ENCODE peak calls at places on chromosomes 16 and 17, in five cellular contexts. D, A, F, T and H are unnamed samples.

GRCh38 chr17:50060951-50061712 is 5.2 kb downstream of the ITGA3 start:
- DNase-seq in D (no peak), A (no peak), F (no peak), T (peak; percentile 92), H (no peak)

GRCh38 chr17:40089085-40089895 is 11.1 kb downstream of the NR1D1 start:
- DNase-seq in D (no peak), A (no peak), F (no peak), T (no peak), H (no peak)

GRCh38 chr16:81711609-81712329 is 67.3 kb upstream of the PLCG2 start:
- DNase-seq in D (no peak), A (no peak), F (no peak), T (no peak), H (no peak)

GRCh38 chr16:31502981-31503380 is 5.2 kb downstream of the RUSF1 start:
- DNase-seq in D (no peak), A (no peak), F (no peak), T (no peak), H (no peak)

GRCh38 chr17:1972429-1973160 is 52.5 kb downstream of the RTN4RL1 start:
- DNase-seq in D (peak; percentile 36), A (no peak), F (no peak), T (peak; percentile 77), H (no peak)

GRCh38 chr16:89005201-89006035 is 28.4 kb upstream of the CBFA2T3 start:
- DNase-seq in D (no peak), A (no peak), F (no peak), T (no peak), H (no peak)

GRCh38 chr16:46947900-46948547 is 25.4 kb downstream of the DNAJA2 start:
- DNase-seq in D (peak; percentile 18), A (peak; percentile 38), F (no peak), T (no peak), H (no peak)

GRCh38 chr16:11134722-11135121 is 121.3 kb downstream of the SOCS1 start:
- DNase-seq in D (no peak), A (no peak), F (no peak), T (no peak), H (no peak)

GRCh38 chr17:7838291-7839075 is 4.5 kb downstream of the KDM6B start:
- DNase-seq in D (no peak), A (peak; percentile 62), F (peak; percentile 43), T (no peak), H (no peak)

GRCh38 chr17:38709864-38710602 is 5.0 kb downstream of the MLLT6 start:
- DNase-seq in D (no peak), A (no peak), F (no peak), T (no peak), H (no peak)

GRCh38 chr17:38709104-38709820 is 4.2 kb downstream of the MLLT6 start:
- DNase-seq in D (no peak), A (no peak), F (no peak), T (no peak), H (no peak)

GRCh38 chr17:38711792-38712571 is 6.9 kb downstream of the MLLT6 start:
- DNase-seq in D (no peak), A (no peak), F (no peak), T (no peak), H (no peak)

GRCh38 chr17:38710985-38711384 is 5.9 kb downstream of the MLLT6 start:
- DNase-seq in D (no peak), A (no peak), F (no peak), T (no peak), H (no peak)

GRCh38 chr17:38710603-38710962 is 5.5 kb downstream of the MLLT6 start:
- DNase-seq in D (no peak), A (no peak), F (no peak), T (no peak), H (no peak)
- H3K36me3 ChIP-seq in D (peaks cover 80% of the 10 kb centered on the region), A (peaks cover 87% of the 10 kb centered on the region), F (peaks cover 74% of the 10 kb centered on the region), T (peaks cover 59% of the 10 kb centered on the region), H (peaks cover 66% of the 10 kb centered on the region)

GRCh38 chr16:74844041-74844826 is 69.6 kb upstream of the FA2H start:
- DNase-seq in D (no peak), A (no peak), F (no peak), T (no peak), H (no peak)
- H3K36me3 ChIP-seq in D (no peaks in the 10 kb centered on the region), A (no peaks in the 10 kb centered on the region), F (no peaks in the 10 kb centered on the region), T (no peaks in the 10 kb centered on the region), H (no peaks in the 10 kb centered on the region)

GRCh38 chr16:70494777-70495176 is 28.6 kb downstream of the COG4 start:
- DNase-seq in D (no peak), A (no peak), F (no peak), T (no peak), H (no peak)

GRCh38 chr16:70484867-70485266 is 30.5 kb downstream of the FCSK start:
- DNase-seq in D (no peak), A (no peak), F (no peak), T (no peak), H (no peak)

GRCh38 chr16:70493863-70494770 is 29.2 kb downstream of the COG4 start:
- DNase-seq in D (no peak), A (no peak), F (no peak), T (no peak), H (no peak)

GRCh38 chr16:70495425-70496182 is 27.8 kb downstream of the COG4 start:
- DNase-seq in D (no peak), A (no peak), F (no peak), T (no peak), H (no peak)

GRCh38 chr16:70490261-70490660 is 33.1 kb downstream of the COG4 start:
- DNase-seq in D (no peak), A (no peak), F (no peak), T (no peak), H (no peak)
- H3K36me3 ChIP-seq in D (peaks cover 94% of the 10 kb centered on the region), A (peaks cover 28% of the 10 kb centered on the region), F (peaks cover 34% of the 10 kb centered on the region), T (peaks cover 67% of the 10 kb centered on the region), H (peaks cover 30% of the 10 kb centered on the region)

DNA sequence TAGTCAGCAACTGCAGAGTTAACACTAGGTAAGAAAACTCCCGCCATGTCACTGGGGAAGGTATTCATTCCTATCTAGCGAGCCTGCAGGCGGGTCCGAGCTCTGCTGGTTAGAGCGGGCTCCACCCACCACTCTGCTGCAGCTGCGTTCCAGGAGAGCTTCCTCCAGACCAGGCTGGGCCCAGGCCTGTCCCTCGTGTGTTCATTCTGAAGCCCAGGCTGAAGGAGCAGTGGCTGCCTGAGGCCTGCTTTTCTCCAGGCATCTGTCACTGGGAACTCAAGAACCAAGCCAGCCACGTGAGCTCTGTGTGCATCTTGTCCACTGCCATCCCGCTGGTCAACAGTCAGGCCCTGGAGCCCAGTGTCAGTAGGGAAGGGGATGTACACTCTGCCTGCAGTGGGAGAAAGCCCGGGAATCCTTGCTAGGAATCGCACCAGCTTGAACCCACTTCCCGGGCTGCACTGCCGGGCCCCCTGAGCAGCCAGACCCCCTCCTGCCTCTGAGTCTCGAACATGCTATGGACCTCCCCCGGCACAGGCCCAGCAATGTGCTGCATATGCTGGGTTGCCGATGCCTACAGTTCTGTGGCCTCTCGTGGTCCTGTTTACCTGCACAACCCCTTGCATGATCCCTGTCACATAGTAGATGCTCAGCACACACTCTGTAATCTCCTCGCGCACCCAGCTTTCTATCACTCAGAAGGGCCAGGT is 51.0 kb upstream of the ENPP7 start:
- DNase-seq in D (no peak), A (no peak), F (no peak), T (no peak), H (no peak)
- H3K36me3 ChIP-seq in D (no peaks in the 10 kb centered on the region), A (no peaks in the 10 kb centered on the region), F (no peaks in the 10 kb centered on the region), T (no peaks in the 10 kb centered on the region), H (no peaks in the 10 kb centered on the region)